ENCODE peak calls at places on chromosomes 13 and 19, in nine cellular contexts. M is testis; R is CD4-positive, alpha-beta memory T cell; L is upper lobe of right lung; C is right lobe of liver; Y is ovary; E is left ventricle myocardium inferior; Z is esophagus squamous epithelium; U is astrocyte. F is an unnamed sample.

GRCh38 chr13:85347251-85347650 is 452.0 kb downstream of the SLITRK6 start:
- DNase-seq in M (no peak), U (peak; percentile 57), C (no peak), E (no peak), Y (no peak), Z (no peak), R (no peak), L (no peak), F (no peak)

GRCh38 chr19:29596885-29597525 is 9.1 kb upstream of the POP4 start:
- DNase-seq in L (no peak), U (peak; percentile 4), M (no peak), R (no peak), C (no peak), Z (no peak), E (no peak), Y (no peak), F (no peak)

GRCh38 chr13:19185865-19186645 is 4.4 kb upstream of the TUBA3C start:
- DNase-seq in Z (no peak), U (no peak), L (no peak), R (no peak), M (peak; percentile 12), E (no peak), Y (no peak), C (no peak), F (peak; percentile 21)

GRCh38 chr13:113589251-113589960 is 4.9 kb downstream of the TFDP1 start:
- DNase-seq in Z (no peak), Y (no peak), L (peak; percentile 37), C (no peak), E (peak; percentile 55), M (peak; percentile 10), R (no peak), U (no peak), F (peak; percentile 58)

GRCh38 chr19:47058621-47059020 is 10.2 kb upstream of the TMEM160 start:
- DNase-seq in C (no peak), R (no peak), U (no peak), E (no peak), M (no peak), Y (no peak), Z (no peak), L (no peak), F (no peak)

GRCh38 chr13:30529085-30529815 is 63.5 kb upstream of the HMGB1 start:
- DNase-seq in M (no peak), L (no peak), Y (no peak), C (no peak), U (peak; percentile 6), E (no peak), R (no peak), Z (no peak), F (no peak)

GRCh38 chr19:9936151-9937000 is at the start of gene OLFM2:
- DNase-seq in M (peak; percentile 36), Z (no peak), R (no peak), Y (peak; percentile 52), E (peak; percentile 34), L (no peak), U (no peak), C (no peak), F (no peak)

GRCh38 chr19:23283925-23284324 is 33.7 kb upstream of the ZNF724 start:
- DNase-seq in Z (no peak), E (peak; percentile 22), M (peak; percentile 48), R (peak; percentile 62), L (no peak), Y (peak; percentile 25), C (peak; percentile 31), U (peak; percentile 5), F (no peak)

GRCh38 chr13:78862460-78862859 is 203.5 kb upstream of the OBI1 start:
- DNase-seq in M (no peak), U (no peak), L (no peak), E (no peak), R (no peak), C (no peak), Y (no peak), Z (no peak), F (no peak)

GRCh38 chr13:78867655-78868054 is 208.7 kb upstream of the OBI1 start:
- DNase-seq in U (no peak), R (no peak), L (no peak), E (no peak), C (no peak), M (no peak), Z (no peak), Y (no peak), F (no peak)
- H3K27ac ChIP-seq in U (no peak overlapping the region), R (no peak overlapping the region), L (no peak overlapping the region), E (no peak overlapping the region), C (peak overlapping the region; percentile 75), M (no peak overlapping the region), Z (no peak overlapping the region), Y (no peak overlapping the region), F (no peak overlapping the region)

GRCh38 chr19:1385816-1386215 is 2.1 kb downstream of the NDUFS7 start:
- DNase-seq in U (no peak), R (no peak), Z (no peak), Y (no peak), E (no peak), L (no peak), M (no peak), C (no peak), F (no peak)

GRCh38 chr19:1383014-1383310 is 745 bp upstream of the NDUFS7 start:
- DNase-seq in E (no peak), L (no peak), Y (no peak), Z (no peak), C (no peak), R (no peak), M (no peak), U (peak; percentile 73), F (no peak)

GRCh38 chr19:1383311-1384084 is at the start of gene NDUFS7:
- DNase-seq in M (peak; percentile 93), Y (peak; percentile 93), R (peak; percentile 89), U (peak; percentile 83), Z (peak; percentile 53), C (peak; percentile 90), L (peak; percentile 94), E (peak; percentile 89), F (peak; percentile 93)

GRCh38 chr19:1384085-1384462 is 367 bp downstream of the NDUFS7 start:
- DNase-seq in M (no peak), L (no peak), E (no peak), C (no peak), U (no peak), Z (no peak), Y (no peak), R (no peak), F (no peak)

DNA sequence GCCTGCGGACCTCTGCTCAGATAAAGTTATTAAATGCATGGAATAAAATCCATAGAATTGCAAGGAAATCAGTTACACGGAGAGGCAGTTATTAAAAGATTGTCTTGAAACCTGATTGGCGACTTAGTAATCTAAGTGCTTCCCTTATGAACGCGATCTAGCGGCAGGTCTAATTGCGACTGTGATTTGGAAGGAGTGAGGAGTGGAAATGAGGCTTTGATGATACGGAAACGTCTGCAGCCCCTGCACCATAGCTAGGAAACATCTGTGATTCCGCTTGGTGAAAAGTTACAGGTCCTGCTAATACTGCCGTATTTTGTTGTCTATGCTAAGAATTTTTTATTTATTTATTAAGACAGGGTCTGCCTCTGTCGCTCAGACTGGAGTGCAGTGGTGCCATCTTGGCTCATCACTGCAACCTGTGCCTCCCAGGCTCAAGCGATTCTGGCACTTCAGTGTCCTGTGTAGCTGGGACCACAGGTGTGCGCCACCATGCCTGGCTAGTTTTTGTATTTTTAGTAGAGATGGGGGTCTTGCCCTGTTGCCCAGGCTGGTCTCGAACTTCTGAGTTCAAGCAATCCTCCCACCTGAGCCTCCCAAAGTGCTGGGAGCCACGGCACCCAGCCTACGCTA is 887 bp downstream of the NDUFS7 start:
- DNase-seq in E (no peak), R (no peak), L (no peak), C (no peak), Z (no peak), Y (no peak), M (no peak), U (no peak), F (no peak)
- H3K27ac ChIP-seq in E (peak overlapping the region; percentile 98), R (peak overlapping the region; percentile 69), L (peak overlapping the region; percentile 84), C (peak overlapping the region; percentile 70), Z (peak overlapping the region; percentile 91), Y (no peak overlapping the region), M (peak overlapping the region; percentile 76), U (no peak overlapping the region), F (peak overlapping the region; percentile 93)

GRCh38 chr13:94552095-94552494 is 43.9 kb downstream of the TGDS start:
- DNase-seq in Z (no peak), Y (no peak), U (no peak), L (no peak), E (no peak), R (no peak), C (no peak), M (no peak), F (no peak)

GRCh38 chr13:94550030-94550738 is 45.8 kb downstream of the TGDS start:
- DNase-seq in R (no peak), Y (no peak), C (no peak), M (no peak), Z (no peak), E (no peak), L (no peak), U (peak; percentile 49), F (no peak)

GRCh38 chr13:94548382-94549240 is 47.3 kb downstream of the TGDS start:
- DNase-seq in C (peak; percentile 69), R (no peak), M (peak; percentile 71), E (peak; percentile 43), Z (no peak), U (peak; percentile 27), Y (peak; percentile 68), L (peak; percentile 80), F (peak; percentile 77)

GRCh38 chr13:94546071-94546839 is 49.7 kb downstream of the TGDS start:
- DNase-seq in U (no peak), L (no peak), Z (no peak), M (no peak), C (no peak), E (no peak), Y (no peak), R (no peak), F (no peak)

DNA sequence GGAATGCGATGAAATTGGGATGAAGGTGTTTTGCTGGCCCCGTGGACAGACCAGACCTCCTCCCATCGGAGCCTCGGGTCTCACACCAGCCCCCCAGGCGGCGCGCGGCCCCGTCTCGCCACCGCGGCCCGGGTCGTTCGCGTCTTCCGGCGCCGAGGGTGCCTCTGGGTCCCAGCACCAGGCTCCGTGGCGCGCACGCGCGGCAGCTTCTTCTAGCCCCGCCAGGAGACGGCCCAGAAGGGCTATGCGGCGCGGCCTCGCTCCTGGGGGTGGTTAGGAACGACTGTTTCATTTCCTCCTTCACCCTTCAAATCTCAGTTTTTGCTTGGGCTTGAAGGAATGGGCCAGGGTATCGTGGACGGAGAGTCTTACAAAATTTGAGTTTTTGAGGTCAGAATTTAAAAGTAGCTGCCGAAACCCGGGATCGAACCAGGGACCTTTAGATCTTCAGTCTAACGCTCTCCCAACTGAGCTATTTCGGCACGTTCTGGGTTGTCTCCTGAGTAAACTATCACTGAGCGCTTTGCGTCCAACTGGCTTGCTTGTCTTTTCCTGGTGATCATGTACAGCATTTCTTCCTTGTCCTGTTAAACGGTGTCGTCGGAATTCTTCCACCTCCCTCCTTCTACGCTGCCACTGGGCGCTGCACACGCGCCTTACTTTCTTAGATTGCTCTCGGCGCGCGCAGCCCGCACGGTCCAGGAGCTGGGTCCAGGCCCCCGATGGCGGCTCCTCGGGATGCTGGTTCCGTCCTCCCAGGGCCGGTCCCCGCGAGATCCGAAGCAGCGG is 46.5 kb downstream of the TGDS start:
- DNase-seq in L (peak; percentile 97), Y (peak; percentile 91), U (peak; percentile 92), C (peak; percentile 91), R (peak; percentile 92), M (peak; percentile 95), Z (peak; percentile 50), E (peak; percentile 91), F (peak; percentile 95)
- H3K27ac ChIP-seq in L (peak overlapping the region; percentile 95), Y (peak overlapping the region; percentile 98), U (peak overlapping the region; percentile 76), C (peak overlapping the region; percentile 85), R (peak overlapping the region; percentile 87), M (peak overlapping the region; percentile 95), Z (peak overlapping the region; percentile 97), E (peak overlapping the region; percentile 95), F (peak overlapping the region; percentile 90)

GRCh38 chr19:2081873-2082810 is 14.0 kb downstream of the MOB3A start:
- DNase-seq in Z (no peak), L (no peak), M (no peak), U (no peak), R (peak; percentile 85), E (no peak), C (no peak), Y (no peak), F (no peak)

GRCh38 chr19:2077833-2078619 is 18.1 kb downstream of the MOB3A start:
- DNase-seq in U (no peak), Y (no peak), C (no peak), R (peak; percentile 0), L (no peak), M (no peak), Z (no peak), E (no peak), F (no peak)

GRCh38 chr19:2079076-2079864 is 16.9 kb downstream of the MOB3A start:
- DNase-seq in M (no peak), Y (no peak), C (no peak), U (no peak), L (no peak), Z (no peak), E (no peak), R (peak; percentile 39), F (no peak)

GRCh38 chr19:2079865-2080301 is 16.2 kb downstream of the MOB3A start:
- DNase-seq in C (no peak), L (no peak), M (no peak), E (no peak), Y (no peak), U (no peak), Z (no peak), R (no peak), F (no peak)

DNA sequence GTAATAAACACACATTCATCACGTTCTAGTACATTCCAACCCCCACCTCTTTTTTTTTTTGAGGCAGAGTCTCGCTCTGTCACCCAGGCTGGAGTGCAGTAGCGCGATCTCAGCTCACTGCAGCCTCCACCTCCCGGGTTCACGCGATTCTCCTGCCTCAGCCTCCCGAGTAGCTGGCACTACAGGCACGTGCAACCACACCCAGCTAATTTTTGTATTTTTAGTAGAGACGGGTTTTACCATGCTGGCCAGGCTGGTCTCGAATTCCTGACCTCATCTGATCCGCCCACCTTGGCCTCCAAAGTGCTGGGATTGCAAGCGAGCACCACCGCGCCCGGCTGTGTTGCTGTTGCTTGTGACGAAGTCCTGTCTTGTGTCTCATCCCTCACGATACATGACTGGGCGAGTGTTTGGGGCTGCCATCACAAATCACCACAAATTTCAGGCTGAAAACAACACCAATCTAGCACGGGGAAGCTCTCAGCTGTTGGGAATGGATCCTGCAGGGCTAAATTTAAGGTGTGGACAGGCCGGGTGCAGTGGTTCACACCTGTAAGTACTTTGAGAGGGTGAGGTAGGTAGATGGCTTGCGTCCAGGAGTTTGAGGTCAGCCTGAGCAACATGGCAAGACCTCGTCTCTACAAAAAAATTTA is 15.7 kb downstream of the MOB3A start:
- DNase-seq in M (no peak), Y (no peak), C (no peak), R (no peak), Z (no peak), U (no peak), E (no peak), L (no peak), F (no peak)
- H3K27ac ChIP-seq in M (no peak overlapping the region), Y (no peak overlapping the region), C (no peak overlapping the region), R (peak overlapping the region; percentile 93), Z (peak overlapping the region; percentile 35), U (no peak overlapping the region), E (no peak overlapping the region), L (peak overlapping the region; percentile 82), F (no peak overlapping the region)

F was measured in coronary artery.